ENCODE peak calls at places on chromosomes 1 and 21, in ten cellular contexts. N, M, U, Y, E, Q, V, A, R and J are unnamed samples.
A peak's percentile ranks its signal among the peaks of the same experiment; 100 is the strongest.

GRCh38 chr1:177132141-177132540 is 32.4 kb downstream of the ASTN1 start:
- DNase-seq in N (no peak), M (no peak), U (no peak), Y (no peak), E (no peak), Q (no peak), V (no peak), A (no peak), R (no peak), J (no peak)

GRCh38 chr1:149927056-149927534 is 508 bp downstream of the SF3B4 start:
- DNase-seq in N (peak; percentile 9), M (no peak), U (no peak), Y (no peak), E (no peak), Q (no peak), V (no peak), A (no peak), R (peak; percentile 10), J (no peak)

GRCh38 chr1:89843279-89844121 is 22.7 kb downstream of the LRRC8D start:
- DNase-seq in N (peak; percentile 35), M (peak; percentile 73), U (no peak), Y (peak; percentile 10), E (no peak), Q (peak; percentile 70), V (no peak), A (peak; percentile 77), R (peak; percentile 45), J (peak; percentile 76)

GRCh38 chr1:206550446-206550845 is 43.1 kb downstream of the RASSF5 start:
- DNase-seq in N (no peak), M (no peak), U (no peak), Y (no peak), E (no peak), Q (no peak), V (no peak), A (no peak), R (peak; percentile 19), J (no peak)

GRCh38 chr1:27325286-27325685 is 3.3 kb downstream of the TMEM222 start:
- DNase-seq in N (no peak), M (no peak), U (no peak), Y (no peak), E (no peak), Q (no peak), V (no peak), A (no peak), R (no peak), J (no peak)

GRCh38 chr1:246513041-246513440 is 6.0 kb upstream of the SMYD3 start:
- DNase-seq in N (no peak), M (no peak), U (no peak), Y (no peak), E (no peak), Q (no peak), V (no peak), A (no peak), R (no peak), J (no peak)

GRCh38 chr1:17250601-17251000 is 1.7 kb downstream of the PADI3 start:
- DNase-seq in N (peak; percentile 85), M (no peak), U (no peak), Y (no peak), E (no peak), Q (no peak), V (no peak), A (no peak), R (no peak), J (no peak)

GRCh38 chr1:93172778-93173177 is 7.4 kb downstream of the TMED5 start:
- DNase-seq in N (no peak), M (no peak), U (no peak), Y (no peak), E (no peak), Q (no peak), V (no peak), A (no peak), R (no peak), J (no peak)

GRCh38 chr1:55695151-55695550 is 480.0 kb upstream of the USP24 start:
- DNase-seq in N (no peak), M (no peak), U (no peak), Y (no peak), E (no peak), Q (no peak), V (no peak), A (no peak), R (peak; percentile 21), J (no peak)

GRCh38 chr1:1782399-1783221 is 4.3 kb upstream of the NADK start:
- DNase-seq in N (peak; percentile 60), M (peak; percentile 85), U (no peak), Y (no peak), E (peak; percentile 41), Q (peak; percentile 56), V (no peak), A (no peak), R (peak; percentile 32), J (no peak)

GRCh38 chr21:39670741-39671140 is 58.0 kb downstream of the B3GALT5 start:
- DNase-seq in N (no peak), M (no peak), U (no peak), Y (no peak), E (no peak), Q (no peak), V (no peak), A (no peak), R (no peak), J (no peak)

GRCh38 chr1:162475539-162476185 is 22.0 kb upstream of the UHMK1 start:
- DNase-seq in N (peak; percentile 21), M (no peak), U (no peak), Y (no peak), E (no peak), Q (no peak), V (no peak), A (no peak), R (no peak), J (no peak)

DNA sequence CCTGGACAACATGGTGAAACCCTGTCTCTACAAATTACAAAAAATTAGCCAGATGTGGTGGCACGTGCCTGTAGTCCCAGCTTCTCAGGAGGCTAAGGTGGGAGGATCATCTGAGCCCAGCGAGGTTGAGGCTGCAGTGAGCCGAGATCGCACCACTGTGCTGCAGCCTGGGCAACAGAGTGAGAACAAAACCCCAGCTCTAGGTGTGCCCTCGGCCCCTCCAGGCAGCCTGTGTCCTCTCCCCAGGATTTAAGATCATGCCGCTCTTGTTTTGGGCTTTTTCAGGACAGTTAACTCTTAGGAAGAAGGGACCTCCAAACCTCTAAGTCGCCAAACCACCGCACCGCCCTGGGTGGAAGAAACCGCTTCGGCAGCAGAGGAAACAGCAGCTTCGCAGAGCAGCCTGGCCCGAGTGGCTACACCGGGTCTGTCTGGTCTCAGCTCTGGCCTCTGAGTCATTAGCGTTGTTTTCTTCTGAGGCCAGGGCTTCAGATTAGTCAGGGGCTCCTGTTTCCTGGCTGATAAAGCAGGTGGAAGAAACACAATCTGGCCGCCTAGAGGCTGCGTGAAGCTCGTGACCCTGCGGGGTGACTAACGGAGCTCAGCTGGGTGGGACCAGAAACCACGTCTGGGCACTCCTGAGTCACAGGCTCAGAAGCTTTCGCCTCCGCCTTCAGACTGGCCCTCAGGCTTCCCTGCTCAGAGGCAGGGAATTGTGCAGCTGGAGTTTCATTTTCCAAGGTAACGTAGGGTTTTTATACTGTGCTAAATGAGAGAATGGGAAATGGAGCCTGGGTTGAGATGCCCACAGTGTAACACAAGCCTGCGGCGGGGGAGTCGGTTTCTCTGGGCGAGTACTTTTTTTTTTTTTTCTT is 44.7 kb downstream of the CHAF1B start:
- DNase-seq in N (peak; percentile 100), M (peak; percentile 95), U (peak; percentile 97), Y (peak; percentile 22), E (peak; percentile 84), Q (peak; percentile 99), V (peak; percentile 88), A (peak; percentile 90), R (peak; percentile 99), J (no peak)
- TF ChIP-seq CTCF in N (peak; percentile 28), M (peak; percentile 36), U (peak; percentile 7), Y (no peak), E (no peak), Q (no peak), V (no peak), A (no peak), R (peak; percentile 59), J (peak; percentile 22)

DNA sequence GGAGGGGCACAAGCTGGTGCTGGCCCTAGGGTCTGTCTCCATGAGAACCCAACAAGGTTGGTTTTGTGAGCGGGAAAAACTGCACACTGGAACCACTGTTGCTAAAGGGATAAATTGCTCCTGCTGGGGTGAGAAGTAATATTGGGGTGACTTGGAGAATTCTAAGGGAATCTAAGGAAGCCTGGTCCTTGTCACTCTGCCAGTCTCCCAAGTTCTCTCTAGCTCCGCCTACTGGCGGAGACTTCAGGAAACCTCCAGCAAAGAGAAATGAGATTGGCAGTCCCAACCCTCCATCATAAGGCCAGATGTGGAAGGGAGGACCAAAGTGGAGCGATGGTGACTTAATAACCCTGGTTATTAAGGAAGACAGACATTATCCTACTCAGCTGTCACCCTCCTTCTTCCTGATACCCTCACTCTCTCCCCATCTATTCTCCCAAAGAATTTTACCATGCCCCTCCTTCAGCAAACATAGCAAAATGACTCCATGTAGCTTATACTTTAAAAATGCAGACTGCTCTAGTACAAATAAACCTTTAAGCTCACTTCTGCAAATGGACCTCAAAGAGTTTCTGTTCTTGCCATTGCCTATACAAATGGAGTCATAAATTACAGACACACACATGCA is 2.7 kb downstream of the LCE1F start:
- DNase-seq in N (no peak), M (no peak), U (no peak), Y (no peak), E (no peak), Q (no peak), V (no peak), A (no peak), R (peak; percentile 13), J (no peak)
- TF ChIP-seq CTCF in N (peak; percentile 69), M (no peak), U (no peak), Y (no peak), E (no peak), Q (peak; percentile 17), V (peak; percentile 33), A (no peak), R (peak; percentile 53), J (no peak)

DNA sequence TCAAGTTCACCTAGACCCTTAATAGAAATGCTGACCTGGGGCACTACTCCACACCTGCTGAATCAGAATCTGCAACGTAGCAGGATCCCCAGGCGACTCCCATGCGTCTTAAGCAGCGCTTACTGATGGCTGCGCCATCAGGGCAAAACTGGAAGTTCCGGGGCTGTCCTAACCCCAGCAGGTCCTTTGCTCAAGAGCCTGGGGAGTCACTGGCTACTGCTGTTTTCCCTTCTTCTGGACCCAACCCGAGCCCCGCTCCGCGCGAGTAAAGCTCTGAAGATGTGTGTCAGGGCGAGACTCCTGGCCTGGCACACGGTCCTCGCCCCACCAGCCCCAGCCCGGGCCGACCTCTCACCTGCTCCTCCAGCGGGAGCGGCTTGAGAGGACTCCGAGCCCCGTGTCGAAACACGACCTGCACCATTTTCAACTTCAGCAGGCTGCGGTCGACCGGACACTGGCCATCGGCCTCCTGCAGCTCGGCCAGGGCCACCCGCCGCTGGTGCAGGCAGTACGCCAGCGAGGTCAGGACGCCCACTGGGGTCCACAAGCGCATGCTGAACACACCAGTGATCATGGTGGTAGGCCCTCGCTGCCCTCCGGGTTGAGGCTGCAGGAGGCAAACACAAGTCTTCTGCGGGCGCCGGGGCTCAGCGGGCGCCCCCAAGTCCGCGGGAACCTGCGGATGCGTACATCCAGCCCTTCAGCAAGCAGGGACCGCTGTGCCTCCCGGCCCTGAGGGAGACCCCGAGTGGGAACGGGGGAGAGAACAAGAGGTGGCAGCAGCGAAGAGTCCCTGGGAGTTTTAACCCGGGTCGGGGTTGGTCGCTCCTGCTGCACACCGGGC is 627 bp downstream of the ACP6 start:
- DNase-seq in N (peak; percentile 64), M (peak; percentile 73), U (no peak), Y (no peak), E (no peak), Q (peak; percentile 50), V (no peak), A (peak; percentile 73), R (peak; percentile 12), J (peak; percentile 76)
- TF ChIP-seq CTCF in N (no peak), M (no peak), U (no peak), Y (no peak), E (peak; percentile 10), Q (no peak), V (no peak), A (no peak), R (peak; percentile 3), J (no peak)

GRCh38 chr1:187383366-187383765 is 554.6 kb downstream of the PLA2G4A start:
- DNase-seq in N (no peak), M (no peak), U (no peak), Y (no peak), E (no peak), Q (no peak), V (no peak), A (no peak), R (no peak), J (no peak)
- TF ChIP-seq CTCF in N (no peak), M (no peak), U (no peak), Y (no peak), E (no peak), Q (peak; percentile 16), V (no peak), A (no peak), R (no peak), J (peak; percentile 41)